ENCODE peak calls at places on chromosomes 7 and 10, in six cellular contexts. S is GM10248, N is astrocyte, E is mucosa of descending colon, J is neural progenitor cell, Y is sigmoid colon. H is an unnamed sample.

GRCh38 chr10:22893776-22894175 is 34.1 kb upstream of the ARMC3 start:
- DNase-seq in S (no peak), E (no peak), N (no peak), Y (no peak), J (no peak), H (no peak)

GRCh38 chr10:53894145-53894544 is 906.9 kb downstream of the PCDH15 start:
- DNase-seq in S (no peak), Y (no peak), J (no peak), N (no peak), E (peak), H (peak)

GRCh38 chr10:52961298-52961697 is 188.7 kb upstream of the MBL2 start:
- DNase-seq in E (no peak), N (no peak), Y (no peak), S (no peak), J (no peak), H (no peak)

GRCh38 chr7:42493436-42494198 is 256.6 kb upstream of the GLI3 start:
- DNase-seq in N (peak), S (no peak), E (peak), J (peak), Y (peak), H (peak)

GRCh38 chr10:92640110-92640509 is 47.2 kb downstream of the KIF11 start:
- DNase-seq in N (peak), S (no peak), Y (no peak), J (no peak), E (no peak), H (peak)

GRCh38 chr10:14592566-14592965 is 182.1 kb downstream of the FAM107B start:
- DNase-seq in S (no peak), J (no peak), Y (no peak), E (no peak), N (no peak), H (no peak)

GRCh38 chr10:14665865-14666857 is 108.5 kb downstream of the FAM107B start:
- DNase-seq in Y (no peak), S (no peak), N (no peak), E (no peak), J (no peak), H (peak)

GRCh38 chr7:116492654-116493109 is 6.9 kb upstream of the CAV2 start:
- DNase-seq in Y (no peak), S (no peak), J (no peak), E (no peak), N (no peak), H (no peak)

GRCh38 chr7:47293884-47294568 is 287.9 kb downstream of the TNS3 start:
- DNase-seq in Y (peak), N (no peak), S (no peak), J (no peak), E (peak), H (no peak)

GRCh38 chr10:33073641-33074410 is 115.8 kb upstream of the ITGB1 start:
- DNase-seq in J (no peak), Y (no peak), N (no peak), S (no peak), E (no peak), H (peak)

GRCh38 chr10:18381679-18382078 is 241.5 kb downstream of the CACNB2 start:
- DNase-seq in E (no peak), J (no peak), N (no peak), S (no peak), Y (no peak), H (no peak)

GRCh38 chr7:2863461-2864066 is 19.5 kb upstream of the GNA12 start:
- DNase-seq in E (peak), N (peak), J (no peak), Y (peak), S (peak), H (peak)

GRCh38 chr7:17939670-17940301 is 508 bp downstream of the SNX13 start:
- DNase-seq in E (peak), J (peak), Y (peak), N (no peak), S (peak), H (peak)

GRCh38 chr7:149007615-149008014 is 20.7 kb downstream of the PDIA4 start:
- DNase-seq in E (no peak), N (no peak), S (no peak), J (no peak), Y (no peak), H (no peak)

GRCh38 chr7:130913721-130914588 is 179.9 kb upstream of the KLF14 start:
- DNase-seq in E (peak), N (no peak), J (no peak), Y (no peak), S (no peak), H (no peak)

GRCh38 chr7:48971173-48971572 is 46.8 kb downstream of the CDC14C start:
- DNase-seq in S (no peak), E (no peak), J (no peak), Y (no peak), N (no peak), H (no peak)

GRCh38 chr10:72455889-72456588 is 101.3 kb upstream of the DNAJB12 start:
- DNase-seq in E (no peak), N (peak), S (no peak), J (peak), Y (no peak), H (peak)

GRCh38 chr10:129332476-129332875 is 134.6 kb upstream of the MGMT start:
- DNase-seq in N (no peak), J (peak), S (no peak), E (peak), Y (no peak), H (peak)

GRCh38 chr7:18961997-18962396 is 155.4 kb downstream of the TWIST1 start:
- DNase-seq in E (no peak), Y (no peak), N (peak), S (no peak), J (no peak), H (no peak)

GRCh38 chr10:26780793-26781601 is 79.8 kb downstream of the ABI1 start:
- DNase-seq in Y (no peak), J (no peak), S (peak), E (no peak), N (peak), H (peak)

GRCh38 chr7:111836592-111836991 is 274.3 kb upstream of the IMMP2L start:
- DNase-seq in S (no peak), Y (no peak), E (no peak), N (no peak), J (no peak), H (no peak)

GRCh38 chr7:4270941-4271715 is 411.0 kb upstream of the FOXK1 start:
- DNase-seq in J (peak), S (no peak), N (no peak), Y (no peak), E (no peak), H (no peak)

GRCh38 chr7:28939367-28939766 is 18.8 kb downstream of the TRIL start:
- DNase-seq in S (no peak), E (no peak), J (no peak), N (no peak), Y (no peak), H (no peak)

GRCh38 chr7:93739422-93739821 is 151.1 kb downstream of the TFPI2 start:
- DNase-seq in Y (no peak), J (no peak), N (no peak), E (no peak), S (no peak), H (no peak)

DNA sequence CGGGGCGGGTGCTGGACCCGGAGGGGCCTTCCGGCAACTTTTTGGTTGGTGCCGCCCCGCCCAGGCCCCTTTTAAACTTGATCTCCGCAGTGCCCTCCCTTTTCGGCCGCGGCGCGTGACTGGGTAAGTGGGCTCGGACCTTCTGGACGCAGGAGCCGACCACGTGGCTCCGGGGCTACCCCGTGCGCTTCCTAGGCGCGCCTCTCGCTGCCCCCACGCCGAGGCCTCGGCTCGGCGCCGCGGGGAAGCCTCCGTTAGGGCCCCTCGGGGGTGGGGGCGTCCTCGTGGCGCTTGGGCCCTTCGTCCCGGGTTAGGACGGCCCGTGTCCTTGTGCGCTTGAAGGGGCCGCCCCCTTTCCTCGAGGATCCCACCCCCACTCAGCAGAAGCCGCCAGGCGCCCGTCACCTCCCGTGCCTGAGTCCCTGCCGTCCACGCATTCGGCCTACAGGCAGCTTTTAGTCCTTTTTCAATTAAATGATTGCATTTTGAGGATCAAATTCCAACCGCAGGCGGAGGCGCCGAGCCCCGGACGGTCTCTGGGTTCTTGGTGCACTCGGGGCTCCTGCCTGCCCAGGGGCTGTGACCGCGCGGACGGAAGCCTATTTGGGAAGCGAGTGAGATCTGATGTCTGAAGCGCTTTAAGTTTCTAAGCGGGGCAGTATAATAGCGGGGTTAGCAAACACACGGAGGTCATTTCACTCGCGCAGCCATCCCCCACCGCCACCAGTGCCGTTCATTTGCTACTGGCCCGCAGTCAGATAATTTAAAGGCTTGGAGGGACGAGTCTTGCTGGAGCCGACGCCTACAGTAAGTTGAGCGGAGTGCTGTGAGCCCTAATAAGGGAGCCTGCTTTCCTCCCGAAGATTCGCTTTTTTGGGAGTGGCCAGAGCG is 31.8 kb upstream of the TOMM7 start:
- DNase-seq in N (peak), E (peak), J (peak), S (peak), Y (peak), H (peak)
- TF ChIP-seq CTCF in N (no peak), E (peak), J (peak), S (no peak), Y (no peak), H (peak)

DNA sequence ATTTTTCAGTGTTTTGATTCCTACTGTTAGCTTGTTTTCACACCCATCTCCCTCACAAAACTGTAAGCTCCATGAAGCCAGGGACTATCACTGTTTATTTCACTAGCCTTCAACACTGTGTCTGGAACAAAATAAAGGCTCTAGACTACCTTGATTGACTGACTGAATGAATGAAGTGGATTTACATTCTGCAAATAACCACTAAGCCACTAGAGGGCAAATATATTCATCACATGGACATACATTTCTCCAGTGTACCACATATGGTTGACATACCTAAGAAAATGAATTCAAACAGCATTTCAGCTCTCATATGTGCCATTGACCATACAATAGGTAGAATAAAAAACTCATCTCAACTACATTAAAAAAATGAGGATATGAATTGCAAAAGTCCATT is 185.9 kb downstream of the RAB11FIP2 start:
- DNase-seq in J (peak), E (no peak), Y (no peak), N (no peak), S (peak), H (peak)
- TF ChIP-seq CTCF in J (peak), E (no peak), Y (no peak), N (peak), S (peak), H (peak)

GRCh38 chr10:86062647-86063145 is 303.9 kb downstream of the GRID1 start:
- DNase-seq in Y (no peak), E (no peak), S (no peak), J (no peak), N (no peak), H (no peak)

GRCh38 chr10:86062151-86062550 is 304.4 kb downstream of the GRID1 start:
- DNase-seq in S (no peak), E (no peak), Y (no peak), N (no peak), J (no peak), H (no peak)

GRCh38 chr10:86058964-86059363 is 307.6 kb downstream of the GRID1 start:
- DNase-seq in N (no peak), Y (no peak), J (no peak), E (no peak), S (no peak), H (no peak)

GRCh38 chr10:86061301-86061873 is 305.2 kb downstream of the GRID1 start:
- DNase-seq in S (no peak), E (no peak), J (no peak), N (no peak), Y (no peak), H (no peak)

DNA sequence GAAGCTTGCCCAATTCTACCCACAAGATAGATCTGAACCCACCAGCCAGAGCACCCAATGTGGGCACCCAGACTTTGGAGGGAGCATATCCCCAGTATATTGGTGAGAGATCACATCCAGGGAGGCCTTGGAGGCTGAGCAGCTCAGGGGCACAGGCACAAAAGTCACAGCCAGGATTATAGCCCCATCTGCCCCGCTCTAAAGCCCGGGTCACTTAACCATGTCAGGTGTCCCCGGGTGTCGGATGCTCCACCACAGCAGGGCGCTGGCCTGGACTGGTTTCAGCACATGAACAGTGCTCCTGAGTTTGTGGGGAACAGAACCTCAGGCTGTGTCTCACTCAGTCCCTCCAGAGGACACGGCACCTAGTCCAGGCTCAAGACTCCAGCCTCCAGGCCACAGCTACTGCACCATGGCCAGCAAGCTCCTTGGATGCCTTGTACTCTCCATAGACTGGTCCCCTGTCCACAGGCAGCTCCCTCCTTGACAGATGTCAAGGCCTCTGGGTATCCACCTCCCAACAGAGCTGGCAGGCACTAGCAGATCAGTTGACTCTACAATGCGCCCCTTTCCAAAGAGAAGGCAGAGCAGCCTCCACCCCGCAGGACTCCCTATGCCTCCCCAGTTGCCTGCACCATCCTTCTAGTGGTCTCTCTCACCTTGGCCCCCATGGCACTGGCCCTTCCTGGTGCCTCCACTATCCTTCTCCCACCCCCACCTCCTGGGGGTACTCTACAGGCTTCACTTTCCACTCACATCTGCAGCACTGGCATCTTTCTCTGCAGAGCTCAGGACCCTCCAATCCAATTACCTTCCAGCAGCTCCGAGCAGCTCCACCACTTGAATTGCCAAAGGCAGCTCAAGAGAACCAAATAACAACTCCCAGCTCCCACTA is 306.0 kb downstream of the GRID1 start:
- DNase-seq in S (no peak), E (no peak), N (no peak), Y (no peak), J (no peak), H (no peak)
- TF ChIP-seq CTCF in S (no peak), E (no peak), N (no peak), Y (no peak), J (no peak), H (no peak)

GRCh38 chr7:251005-251404 is 39.0 kb upstream of the FOXL3 start:
- DNase-seq in N (no peak), E (no peak), J (no peak), S (no peak), Y (no peak), H (no peak)

GRCh38 chr7:251446-252175 is 38.4 kb upstream of the FOXL3 start:
- DNase-seq in E (no peak), Y (no peak), N (no peak), S (no peak), J (no peak), H (no peak)

GRCh38 chr7:248732-249435 is 41.1 kb upstream of the FOXL3 start:
- DNase-seq in N (no peak), E (no peak), Y (no peak), S (no peak), J (no peak), H (no peak)

GRCh38 chr7:250523-250922 is 39.4 kb upstream of the FOXL3 start:
- DNase-seq in Y (no peak), N (no peak), E (no peak), J (no peak), S (no peak), H (no peak)

DNA sequence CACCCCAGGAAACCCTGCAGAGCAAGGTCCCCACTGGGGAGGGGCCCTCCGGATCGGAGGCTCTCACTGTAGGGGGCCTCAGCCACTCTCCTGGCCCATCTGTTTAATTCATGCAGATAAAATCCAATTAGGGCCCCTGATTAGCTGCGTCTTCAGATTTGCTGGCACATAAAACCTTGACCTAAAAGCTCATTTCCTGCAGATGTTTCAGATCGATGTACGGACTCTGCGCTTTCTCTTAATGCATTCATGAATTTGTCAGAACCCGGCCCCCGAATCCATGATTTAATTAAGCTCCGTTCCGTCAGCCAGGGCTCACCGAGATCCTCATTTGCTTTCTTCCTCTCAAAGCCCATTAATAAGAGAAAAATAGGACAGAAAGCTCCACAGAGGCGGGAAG is 40.0 kb upstream of the FOXL3 start:
- DNase-seq in E (no peak), S (no peak), N (no peak), Y (no peak), J (no peak), H (no peak)
- TF ChIP-seq CTCF in E (no peak), S (no peak), N (no peak), Y (no peak), J (no peak), H (no peak)

DNA sequence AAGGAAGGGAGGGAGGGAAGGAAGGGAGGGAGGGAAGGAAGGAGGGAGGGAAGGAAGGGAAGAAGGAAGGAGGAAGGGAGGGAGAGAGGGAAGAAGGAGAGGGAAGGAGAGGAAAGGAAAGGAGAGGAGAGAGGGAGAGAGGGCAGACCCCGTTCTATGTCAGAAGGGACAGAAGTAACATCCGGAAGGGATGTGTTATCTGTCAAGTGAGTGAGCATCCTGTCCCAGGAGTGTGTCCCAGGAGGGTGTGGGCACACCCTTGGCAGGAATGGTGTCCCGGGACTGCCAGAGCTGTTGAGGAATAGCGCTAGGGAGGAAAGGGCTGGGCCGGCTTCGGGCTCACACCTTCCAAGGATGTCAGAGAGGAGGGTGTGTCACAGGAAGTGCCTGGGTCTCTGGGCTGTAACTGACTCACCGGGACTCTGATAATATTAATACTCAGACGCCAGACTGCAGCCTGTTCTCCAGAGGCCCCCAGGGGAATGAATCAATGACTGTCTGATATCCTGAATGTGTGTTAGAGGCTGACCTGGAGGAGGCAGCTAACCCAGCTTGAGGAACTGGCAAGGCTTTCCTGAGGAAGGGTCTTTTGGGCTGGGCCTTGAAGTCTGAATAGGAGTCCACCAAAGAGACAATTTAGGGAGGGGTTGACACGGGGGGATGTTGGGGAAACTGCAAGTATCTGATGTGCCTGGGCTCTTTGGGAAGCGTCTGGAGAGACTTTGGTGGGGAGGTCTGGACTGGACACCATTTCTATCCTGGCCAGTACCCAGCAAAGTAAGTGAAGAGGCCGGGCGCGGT is 125.7 kb upstream of the TNRC18 start:
- DNase-seq in N (peak), S (no peak), J (no peak), Y (no peak), E (peak), H (peak)
- TF ChIP-seq CTCF in N (no peak), S (no peak), J (no peak), Y (no peak), E (no peak), H (no peak)

GRCh38 chr10:34251177-34251576 is 563.9 kb downstream of the PARD3 start:
- DNase-seq in E (no peak), N (no peak), S (no peak), J (no peak), Y (no peak), H (no peak)

GRCh38 chr10:34250722-34251121 is 564.4 kb downstream of the PARD3 start:
- DNase-seq in N (no peak), E (no peak), J (no peak), S (no peak), Y (no peak), H (no peak)

GRCh38 chr10:34252111-34252510 is 563.0 kb downstream of the PARD3 start:
- DNase-seq in N (peak), J (no peak), Y (no peak), S (no peak), E (no peak), H (peak)

GRCh38 chr10:34247560-34247959 is 567.5 kb downstream of the PARD3 start:
- DNase-seq in S (no peak), Y (no peak), J (no peak), N (no peak), E (no peak), H (no peak)

GRCh38 chr10:34249634-34250033 is 565.5 kb downstream of the PARD3 start:
- DNase-seq in E (no peak), N (no peak), J (peak), Y (no peak), S (no peak), H (peak)
- TF ChIP-seq CTCF in E (no peak), N (peak), J (peak), Y (no peak), S (no peak), H (no peak)

H was measured in MCF 10A.